ENCODE peak calls at places on chromosomes 16 and 17, in four cellular contexts. T, Q, H and G are unnamed samples.

GRCh38 chr17:82458885-82459424 is 414 bp downstream of the NARF start:
- DNase-seq in H (peak), Q (no peak), T (peak), G (no peak)

GRCh38 chr16:4309833-4310266 is 6.0 kb upstream of the GLIS2 start:
- DNase-seq in Q (peak), H (peak), T (peak), G (peak)

GRCh38 chr16:23406546-23407240 is 46.3 kb downstream of the COG7 start:
- DNase-seq in Q (no peak), H (no peak), T (no peak), G (no peak)

GRCh38 chr16:57982345-57982744 is 11.4 kb upstream of the CNGB1 start:
- DNase-seq in T (no peak), Q (no peak), H (no peak), G (no peak)

GRCh38 chr17:53950858-53951250 is 128.1 kb downstream of the KIF2B start:
- DNase-seq in H (no peak), Q (no peak), T (no peak), G (no peak)

GRCh38 chr17:73476890-73477350 is 165.1 kb upstream of the CDC42EP4 start:
- DNase-seq in T (peak), Q (peak), H (no peak), G (no peak)

GRCh38 chr17:1180434-1180742 is 607 bp upstream of the ABR start:
- DNase-seq in Q (no peak), H (no peak), T (no peak), G (no peak)

GRCh38 chr17:80504671-80505413 is 28.4 kb upstream of the NPTX1 start:
- DNase-seq in H (no peak), Q (no peak), T (no peak), G (no peak)

DNA sequence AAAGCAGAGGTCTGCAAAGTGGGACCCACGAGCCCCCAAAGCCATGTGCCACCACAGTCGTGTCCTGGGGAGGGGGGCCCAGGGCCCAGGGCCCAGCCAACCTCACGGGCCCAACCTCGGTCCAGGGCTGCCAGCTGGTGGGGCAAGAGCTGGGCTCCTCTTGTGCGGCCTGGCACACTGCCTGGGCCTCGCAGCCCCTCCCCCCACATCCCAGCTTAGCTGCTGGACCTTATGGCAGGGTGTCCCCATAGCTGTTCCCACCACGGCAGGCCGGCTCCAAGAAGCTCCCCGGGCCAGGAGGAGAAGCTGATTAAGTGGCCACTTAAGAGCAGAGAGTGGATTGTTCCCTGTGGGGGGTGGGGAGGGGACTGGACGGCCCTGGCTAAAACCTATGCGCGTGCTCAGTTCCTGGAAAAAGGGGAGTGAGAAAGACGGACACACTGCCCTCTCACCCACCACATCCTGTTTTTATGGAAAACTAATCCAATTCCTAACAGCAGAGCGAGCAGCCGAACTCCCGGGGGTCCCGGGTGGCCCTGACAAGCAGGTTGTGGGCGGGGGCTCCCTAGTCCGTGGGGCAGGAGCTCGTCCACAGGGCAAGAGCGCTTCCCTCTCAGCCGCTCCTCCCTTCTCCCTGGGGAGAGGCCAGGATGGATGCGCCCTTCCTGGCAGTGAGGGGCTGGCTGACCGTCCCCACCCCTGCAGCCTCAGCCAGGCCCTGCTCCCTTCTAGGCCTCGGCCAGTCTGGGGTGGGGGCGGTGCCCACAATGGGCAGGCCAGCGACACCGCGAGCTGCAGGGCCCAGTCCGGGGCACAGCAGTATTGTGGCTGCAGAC is 16.8 kb downstream of the PIEZO1 start:
- DNase-seq in T (peak), Q (no peak), H (peak), G (no peak)
- H3K4me3 ChIP-seq in T (no peak), Q (peak), H (no peak), G (no peak)

GRCh38 chr16:81936209-81936608 is 75.1 kb downstream of the SDR42E1 start:
- DNase-seq in Q (no peak), H (no peak), T (no peak), G (no peak)

GRCh38 chr16:81940781-81941560 is 70.3 kb downstream of the SDR42E1 start:
- DNase-seq in H (no peak), Q (no peak), T (peak), G (no peak)

GRCh38 chr16:81938331-81939163 is 72.7 kb downstream of the SDR42E1 start:
- DNase-seq in T (no peak), H (no peak), Q (no peak), G (no peak)

GRCh38 chr16:81937305-81938038 is 73.8 kb downstream of the SDR42E1 start:
- DNase-seq in H (no peak), T (no peak), Q (peak), G (no peak)

DNA sequence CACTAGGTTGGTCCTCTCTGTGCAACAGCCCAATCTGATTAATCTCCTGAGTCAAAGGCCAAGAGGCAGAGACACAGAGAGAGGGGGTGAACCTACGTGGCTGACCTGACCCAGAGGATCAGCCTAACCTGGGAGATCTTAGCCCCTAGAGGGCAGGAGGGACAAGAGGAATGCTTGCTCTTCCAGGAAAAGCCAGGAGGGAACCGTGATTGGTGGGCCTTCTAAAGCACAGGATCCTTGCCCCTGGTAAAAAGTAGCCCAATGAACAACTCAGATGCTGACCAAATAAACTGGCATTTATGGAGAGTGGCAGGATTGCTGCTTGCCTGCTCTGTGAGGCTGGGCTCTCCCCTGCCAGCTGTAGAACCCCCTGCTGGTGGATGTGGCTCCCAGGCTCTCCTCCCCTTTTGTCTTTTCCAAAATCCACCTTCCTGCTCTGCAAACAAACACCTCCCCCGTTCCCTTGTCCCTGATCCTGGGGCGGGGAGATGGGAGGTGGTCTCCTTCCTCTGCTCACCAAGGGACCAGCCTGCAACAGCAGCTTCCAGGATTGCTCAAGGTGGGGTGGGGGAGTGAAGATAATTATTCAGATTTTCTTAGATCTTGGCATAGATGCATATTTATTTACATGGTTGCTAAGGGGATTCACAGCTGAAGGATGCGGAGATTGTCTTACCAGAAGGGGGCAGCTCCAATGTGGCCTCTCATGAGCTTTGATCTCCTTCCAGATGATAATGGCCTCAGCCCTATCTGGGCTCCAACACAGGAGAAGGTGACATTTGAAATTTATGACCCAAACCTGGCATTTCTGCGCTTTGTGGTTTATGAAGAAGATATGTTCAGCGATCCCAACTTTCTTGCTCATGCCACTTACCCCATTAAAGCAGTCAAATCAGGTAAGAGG is 71.9 kb downstream of the SDR42E1 start:
- DNase-seq in H (no peak), Q (no peak), T (no peak), G (no peak)
- TF ChIP-seq CTCF in H (no peak), Q (no peak), T (no peak), G (no peak)

DNA sequence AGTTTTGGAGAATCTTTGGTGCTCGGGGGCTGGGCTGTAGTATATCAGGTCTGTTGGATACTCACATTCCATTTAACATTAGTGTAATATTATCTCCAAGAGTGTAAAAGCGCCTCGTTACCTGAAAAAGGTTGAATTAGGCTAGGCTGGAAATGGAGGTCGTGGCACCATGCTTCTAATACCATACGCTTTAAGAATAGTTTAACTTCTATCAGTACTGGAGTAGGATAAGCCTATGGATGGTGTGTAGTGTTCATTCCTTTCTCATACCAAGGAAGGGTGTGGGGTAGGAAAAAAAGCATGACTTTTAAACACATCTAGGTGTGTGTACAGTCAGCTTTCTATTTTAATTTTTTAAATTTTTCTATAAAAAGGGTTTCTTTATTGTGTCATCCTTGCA is 2.0 kb downstream of the SRCAP start:
- DNase-seq in Q (no peak), H (no peak), T (no peak), G (no peak)
- H3K4me3 ChIP-seq in Q (peak), H (no peak), T (no peak), G (no peak)

GRCh38 chr16:1691276-1691675 is 13.2 kb downstream of the JPT2 start:
- DNase-seq in Q (no peak), H (no peak), T (no peak), G (no peak)
- TF ChIP-seq CTCF in Q (peak), H (no peak), T (peak), G (no peak)

GRCh38 chr17:40487371-40488020 is 13.9 kb downstream of the TNS4 start:
- DNase-seq in H (no peak), T (no peak), Q (no peak), G (no peak)
- H3K4me3 ChIP-seq in H (no peak), T (no peak), Q (no peak), G (no peak)

GRCh38 chr17:67891481-67892119 is 66.3 kb downstream of the BPTF start:
- DNase-seq in Q (no peak), H (no peak), T (peak), G (peak)
- TF ChIP-seq CTCF in Q (peak), H (no peak), T (peak), G (no peak)

GRCh38 chr17:74779948-74780400 is 3.8 kb upstream of the NAT9 start:
- DNase-seq in Q (peak), H (no peak), T (no peak), G (peak)
- H3K4me3 ChIP-seq in Q (no peak), H (no peak), T (no peak), G (no peak)

DNA sequence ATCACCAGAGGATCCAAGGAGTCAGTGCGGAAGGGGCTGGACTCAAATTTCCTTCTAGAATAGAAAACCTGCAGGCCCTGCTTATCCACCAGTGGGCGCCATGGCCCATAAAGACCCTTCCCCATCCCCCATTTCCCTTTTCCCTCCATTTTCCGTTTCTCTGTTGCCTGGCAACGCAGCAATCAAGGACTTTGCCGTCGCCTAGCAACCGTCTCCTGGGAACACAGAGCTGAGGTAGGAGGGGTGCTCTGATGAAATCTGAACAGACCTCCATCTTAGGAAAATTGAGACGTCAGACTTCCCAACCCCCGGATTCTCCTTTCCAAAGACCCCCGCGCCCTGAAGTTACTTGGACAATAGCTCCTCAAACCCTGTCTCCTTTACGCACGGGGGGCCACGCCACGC is 5.7 kb downstream of the DLG4 start:
- DNase-seq in H (no peak), T (peak), Q (peak), G (peak)
- TF ChIP-seq CTCF in H (peak), T (peak), Q (peak), G (peak)